ENCODE peak calls at places on chromosomes 7 and 10, in five cellular contexts. One of them, this sample, is unnamed.

GRCh38 chr7:26284995-26285632 is 6.5 kb upstream of the SNX10 start:
- DNase-seq in trophoblast cell: peak
- DNase-seq in GM23248: no peak
- DNase-seq in mesendoderm: peak
- DNase-seq in IMR-90: no peak
- DNase-seq in this sample: peak

GRCh38 chr7:44637788-44638594 is 31.6 kb downstream of the OGDH start:
- DNase-seq in GM23248: peak
- DNase-seq in mesendoderm: no peak
- DNase-seq in IMR-90: peak
- DNase-seq in trophoblast cell: peak
- DNase-seq in this sample: no peak

GRCh38 chr7:13411641-13412040 is 577.8 kb downstream of the ETV1 start:
- DNase-seq in GM23248: no peak
- DNase-seq in trophoblast cell: no peak
- DNase-seq in IMR-90: no peak
- DNase-seq in mesendoderm: no peak
- DNase-seq in this sample: peak

GRCh38 chr10:58177362-58177947 is 90.2 kb downstream of the IPMK start:
- DNase-seq in trophoblast cell: peak
- DNase-seq in mesendoderm: peak
- DNase-seq in IMR-90: peak
- DNase-seq in GM23248: peak
- DNase-seq in this sample: no peak

GRCh38 chr10:65341323-65341922 is 1584.4 kb upstream of the LRRTM3 start:
- DNase-seq in mesendoderm: no peak
- DNase-seq in IMR-90: no peak
- DNase-seq in trophoblast cell: no peak
- DNase-seq in GM23248: no peak
- DNase-seq in this sample: no peak

GRCh38 chr7:16450366-16450765 is 15.2 kb downstream of the SOSTDC1 start:
- DNase-seq in trophoblast cell: no peak
- DNase-seq in GM23248: no peak
- DNase-seq in mesendoderm: no peak
- DNase-seq in IMR-90: no peak
- DNase-seq in this sample: no peak

GRCh38 chr7:14287398-14287797 is 297.9 kb upstream of the ETV1 start:
- DNase-seq in IMR-90: no peak
- DNase-seq in mesendoderm: no peak
- DNase-seq in GM23248: no peak
- DNase-seq in trophoblast cell: no peak
- DNase-seq in this sample: no peak

GRCh38 chr10:80136134-80136571 is 3.6 kb downstream of the PLAC9 start:
- DNase-seq in trophoblast cell: no peak
- DNase-seq in IMR-90: peak
- DNase-seq in mesendoderm: no peak
- DNase-seq in GM23248: peak
- DNase-seq in this sample: no peak

GRCh38 chr7:135490783-135491182 is 19.1 kb downstream of the CNOT4 start:
- DNase-seq in trophoblast cell: peak
- DNase-seq in mesendoderm: no peak
- DNase-seq in GM23248: peak
- DNase-seq in IMR-90: peak
- DNase-seq in this sample: no peak

GRCh38 chr7:130377178-130377577 is 3.1 kb upstream of the CPA1 start:
- DNase-seq in trophoblast cell: no peak
- DNase-seq in GM23248: no peak
- DNase-seq in mesendoderm: no peak
- DNase-seq in IMR-90: no peak
- DNase-seq in this sample: no peak

GRCh38 chr7:80135306-80136104 is 874 bp downstream of the GNAI1 start:
- DNase-seq in GM23248: peak
- DNase-seq in IMR-90: peak
- DNase-seq in mesendoderm: peak
- DNase-seq in trophoblast cell: peak
- DNase-seq in this sample: peak

GRCh38 chr10:123858039-123858740 is 33.4 kb downstream of the CPXM2 start:
- DNase-seq in IMR-90: no peak
- DNase-seq in GM23248: peak
- DNase-seq in trophoblast cell: no peak
- DNase-seq in mesendoderm: no peak
- DNase-seq in this sample: no peak

GRCh38 chr10:33008499-33009243 is 50.6 kb upstream of the ITGB1 start:
- DNase-seq in mesendoderm: peak
- DNase-seq in trophoblast cell: peak
- DNase-seq in GM23248: peak
- DNase-seq in IMR-90: peak
- DNase-seq in this sample: peak

GRCh38 chr10:46787321-46787615 is 124.0 kb upstream of the PTPN20 start:
- DNase-seq in GM23248: peak
- DNase-seq in trophoblast cell: peak
- DNase-seq in mesendoderm: peak
- DNase-seq in IMR-90: peak
- DNase-seq in this sample: no peak

GRCh38 chr10:17527530-17528146 is 73.2 kb upstream of the ST8SIA6 start:
- DNase-seq in trophoblast cell: peak
- DNase-seq in IMR-90: peak
- DNase-seq in GM23248: peak
- DNase-seq in mesendoderm: peak
- DNase-seq in this sample: no peak

GRCh38 chr10:114577133-114577532 is 80.9 kb downstream of the ABLIM1 start:
- DNase-seq in mesendoderm: peak
- DNase-seq in GM23248: peak
- DNase-seq in IMR-90: peak
- DNase-seq in trophoblast cell: peak
- DNase-seq in this sample: no peak

GRCh38 chr10:44857363-44858016 is 53.6 kb upstream of the TMEM72 start:
- DNase-seq in IMR-90: peak
- DNase-seq in GM23248: peak
- DNase-seq in trophoblast cell: peak
- DNase-seq in mesendoderm: peak
- DNase-seq in this sample: peak

GRCh38 chr10:131902211-131902610 is 1.4 kb downstream of the PPP2R2D start:
- DNase-seq in mesendoderm: no peak
- DNase-seq in trophoblast cell: no peak
- DNase-seq in IMR-90: no peak
- DNase-seq in GM23248: no peak
- DNase-seq in this sample: no peak

GRCh38 chr10:102334106-102334505 is 61.4 kb upstream of the NFKB2 start:
- DNase-seq in IMR-90: peak
- DNase-seq in GM23248: no peak
- DNase-seq in trophoblast cell: peak
- DNase-seq in mesendoderm: peak
- DNase-seq in this sample: peak

GRCh38 chr10:127216786-127217185 is 20.4 kb upstream of the INSYN2A start:
- DNase-seq in GM23248: peak
- DNase-seq in mesendoderm: no peak
- DNase-seq in trophoblast cell: no peak
- DNase-seq in IMR-90: peak
- DNase-seq in this sample: no peak

GRCh38 chr10:103181244-103181643 is 11.8 kb downstream of the NT5C2 start:
- DNase-seq in mesendoderm: no peak
- DNase-seq in trophoblast cell: no peak
- DNase-seq in GM23248: no peak
- DNase-seq in IMR-90: no peak
- DNase-seq in this sample: no peak

GRCh38 chr7:82017334-82017943 is 247.6 kb upstream of the HGF start:
- DNase-seq in IMR-90: peak
- DNase-seq in trophoblast cell: peak
- DNase-seq in GM23248: peak
- DNase-seq in mesendoderm: peak
- DNase-seq in this sample: peak

GRCh38 chr10:80596391-80597257 is 58.9 kb downstream of the SH2D4B start:
- DNase-seq in trophoblast cell: peak
- DNase-seq in IMR-90: peak
- DNase-seq in mesendoderm: peak
- DNase-seq in GM23248: peak
- DNase-seq in this sample: peak

GRCh38 chr7:138197306-138197640 is 121.0 kb downstream of the AKR1D1 start:
- DNase-seq in trophoblast cell: no peak
- DNase-seq in GM23248: no peak
- DNase-seq in mesendoderm: no peak
- DNase-seq in IMR-90: no peak
- DNase-seq in this sample: no peak

GRCh38 chr10:45000138-45000763 is 472 bp upstream of the ZNF22 start:
- DNase-seq in GM23248: peak
- DNase-seq in IMR-90: peak
- DNase-seq in mesendoderm: peak
- DNase-seq in trophoblast cell: peak
- DNase-seq in this sample: no peak

GRCh38 chr10:75894761-75895160 is 463.3 kb downstream of the LRMDA start:
- DNase-seq in GM23248: no peak
- DNase-seq in mesendoderm: no peak
- DNase-seq in IMR-90: no peak
- DNase-seq in trophoblast cell: no peak
- DNase-seq in this sample: no peak

GRCh38 chr7:81284576-81284975 is 365.7 kb upstream of the SEMA3C start:
- DNase-seq in trophoblast cell: peak
- DNase-seq in mesendoderm: peak
- DNase-seq in IMR-90: peak
- DNase-seq in GM23248: peak
- DNase-seq in this sample: no peak

GRCh38 chr10:44384601-44385422 is at the start of gene CXCL12:
- DNase-seq in IMR-90: peak
- DNase-seq in trophoblast cell: peak
- DNase-seq in GM23248: peak
- DNase-seq in mesendoderm: peak
- DNase-seq in this sample: peak

GRCh38 chr10:132900211-132900756 is 42.1 kb downstream of the CFAP46 start:
- DNase-seq in GM23248: no peak
- DNase-seq in IMR-90: no peak
- DNase-seq in trophoblast cell: no peak
- DNase-seq in mesendoderm: no peak
- DNase-seq in this sample: no peak

GRCh38 chr7:75915416-75916156 is 631 bp downstream of the POR start:
- DNase-seq in trophoblast cell: peak
- DNase-seq in mesendoderm: no peak
- DNase-seq in GM23248: peak
- DNase-seq in IMR-90: peak
- DNase-seq in this sample: peak

GRCh38 chr7:1087462-1087809 is 477 bp upstream of the GPER1 start:
- DNase-seq in mesendoderm: no peak
- DNase-seq in IMR-90: peak
- DNase-seq in GM23248: peak
- DNase-seq in trophoblast cell: peak
- DNase-seq in this sample: no peak

GRCh38 chr10:4093438-4093837 is 308.4 kb upstream of the KLF6 start:
- DNase-seq in IMR-90: no peak
- DNase-seq in mesendoderm: no peak
- DNase-seq in trophoblast cell: no peak
- DNase-seq in GM23248: peak
- DNase-seq in this sample: no peak

GRCh38 chr7:45591101-45591906 is 17.1 kb downstream of the ADCY1 start:
- DNase-seq in trophoblast cell: no peak
- DNase-seq in mesendoderm: no peak
- DNase-seq in GM23248: no peak
- DNase-seq in IMR-90: no peak
- DNase-seq in this sample: no peak

GRCh38 chr10:5746197-5746596 is 61.6 kb downstream of the TASOR2 start:
- DNase-seq in IMR-90: no peak
- DNase-seq in GM23248: no peak
- DNase-seq in trophoblast cell: no peak
- DNase-seq in mesendoderm: no peak
- DNase-seq in this sample: no peak

GRCh38 chr7:16034353-16034752 is 347.9 kb upstream of the MEOX2 start:
- DNase-seq in mesendoderm: peak
- DNase-seq in IMR-90: peak
- DNase-seq in trophoblast cell: no peak
- DNase-seq in GM23248: peak
- DNase-seq in this sample: no peak

GRCh38 chr7:108010377-108010776 is 7.4 kb upstream of the LAMB1 start:
- DNase-seq in GM23248: no peak
- DNase-seq in trophoblast cell: no peak
- DNase-seq in mesendoderm: no peak
- DNase-seq in IMR-90: no peak
- DNase-seq in this sample: no peak

GRCh38 chr10:24947304-24948097 is 4.9 kb downstream of the PRTFDC1 start:
- DNase-seq in mesendoderm: peak
- DNase-seq in trophoblast cell: no peak
- DNase-seq in IMR-90: peak
- DNase-seq in GM23248: peak
- DNase-seq in this sample: no peak

GRCh38 chr10:3036155-3036554 is 31.2 kb upstream of the PFKP start:
- DNase-seq in mesendoderm: no peak
- DNase-seq in GM23248: no peak
- DNase-seq in IMR-90: no peak
- DNase-seq in trophoblast cell: no peak
- DNase-seq in this sample: no peak
- H3K4me2 ChIP-seq in mesendoderm: no peak
- H3K4me2 ChIP-seq in GM23248: no peak
- H3K4me2 ChIP-seq in IMR-90: no peak
- H3K4me2 ChIP-seq in trophoblast cell: no peak
- H3K4me2 ChIP-seq in this sample: no peak

GRCh38 chr7:99385564-99385963 is 11.0 kb downstream of the ARPC1B start:
- DNase-seq in mesendoderm: no peak
- DNase-seq in trophoblast cell: no peak
- DNase-seq in IMR-90: no peak
- DNase-seq in GM23248: no peak
- DNase-seq in this sample: no peak
- H3K4me2 ChIP-seq in mesendoderm: no peak
- H3K4me2 ChIP-seq in trophoblast cell: no peak
- H3K4me2 ChIP-seq in IMR-90: no peak
- H3K4me2 ChIP-seq in GM23248: no peak
- H3K4me2 ChIP-seq in this sample: no peak

GRCh38 chr7:116166167-116166566 is 44.2 kb upstream of the TES start:
- DNase-seq in GM23248: peak
- DNase-seq in IMR-90: peak
- DNase-seq in mesendoderm: no peak
- DNase-seq in trophoblast cell: no peak
- DNase-seq in this sample: no peak
- H3K4me2 ChIP-seq in GM23248: no peak
- H3K4me2 ChIP-seq in IMR-90: no peak
- H3K4me2 ChIP-seq in mesendoderm: no peak
- H3K4me2 ChIP-seq in trophoblast cell: no peak
- H3K4me2 ChIP-seq in this sample: no peak

DNA sequence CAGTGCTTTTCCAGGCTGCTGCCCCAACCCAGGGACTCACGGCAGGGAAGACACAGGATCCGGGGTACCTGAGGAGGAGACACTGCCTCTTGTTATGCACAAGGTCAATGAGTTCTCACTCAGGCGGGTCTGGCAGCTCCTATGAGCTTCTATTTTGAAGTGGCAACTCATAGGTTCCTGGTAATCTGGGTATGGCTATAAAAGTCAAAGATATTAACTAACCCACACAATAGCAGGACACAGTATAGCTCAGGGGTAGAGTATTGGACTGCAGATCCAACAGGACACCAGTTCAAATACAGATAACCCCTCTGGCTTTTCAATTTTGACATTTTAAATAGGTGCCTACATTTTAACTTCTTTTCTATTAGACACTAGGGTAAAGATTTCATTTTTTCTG is 130.3 kb upstream of the ZNF746 start:
- DNase-seq in trophoblast cell: no peak
- DNase-seq in GM23248: no peak
- DNase-seq in IMR-90: no peak
- DNase-seq in mesendoderm: no peak
- DNase-seq in this sample: no peak
- H3K4me2 ChIP-seq in trophoblast cell: no peak
- H3K4me2 ChIP-seq in GM23248: no peak
- H3K4me2 ChIP-seq in IMR-90: no peak
- H3K4me2 ChIP-seq in mesendoderm: no peak
- H3K4me2 ChIP-seq in this sample: no peak

This sample was measured in neural progenitor cell.